ENCODE peak calls at places on chromosomes 11 and 22, in eight cellular contexts. One of them, this sample, is unnamed.

GRCh38 chr11:82906236-82906635 is 4.7 kb downstream of the DDIAS start:
- DNase-seq in endothelial cell of umbilical vein: peak; percentile 68
- DNase-seq in nephron progenitor cell: no peak
- DNase-seq in heart right ventricle: no peak
- DNase-seq in left ventricle myocardium inferior: no peak
- DNase-seq in GM20000: no peak
- DNase-seq in endodermal cell: no peak
- DNase-seq in body of pancreas: no peak
- DNase-seq in this sample: no peak

GRCh38 chr11:118657238-118657637 is 22.2 kb downstream of the TREH start:
- DNase-seq in heart right ventricle: no peak
- DNase-seq in GM20000: no peak
- DNase-seq in body of pancreas: no peak
- DNase-seq in endodermal cell: no peak
- DNase-seq in left ventricle myocardium inferior: no peak
- DNase-seq in nephron progenitor cell: no peak
- DNase-seq in endothelial cell of umbilical vein: no peak
- DNase-seq in this sample: no peak

GRCh38 chr22:45952553-45952952 is 24.4 kb downstream of the WNT7B start:
- DNase-seq in heart right ventricle: no peak
- DNase-seq in endodermal cell: no peak
- DNase-seq in body of pancreas: no peak
- DNase-seq in left ventricle myocardium inferior: no peak
- DNase-seq in nephron progenitor cell: no peak
- DNase-seq in endothelial cell of umbilical vein: no peak
- DNase-seq in GM20000: no peak
- DNase-seq in this sample: no peak

GRCh38 chr22:23180301-23180892 is at the start of gene BCR:
- DNase-seq in body of pancreas: peak; percentile 77
- DNase-seq in nephron progenitor cell: peak; percentile 76
- DNase-seq in endothelial cell of umbilical vein: peak; percentile 69
- DNase-seq in endodermal cell: peak; percentile 82
- DNase-seq in left ventricle myocardium inferior: peak; percentile 83
- DNase-seq in heart right ventricle: peak; percentile 79
- DNase-seq in GM20000: peak; percentile 92
- DNase-seq in this sample: peak; percentile 73

GRCh38 chr11:74860743-74861142 is 88.1 kb downstream of the XRRA1 start:
- DNase-seq in nephron progenitor cell: no peak
- DNase-seq in body of pancreas: no peak
- DNase-seq in endothelial cell of umbilical vein: no peak
- DNase-seq in GM20000: no peak
- DNase-seq in heart right ventricle: no peak
- DNase-seq in left ventricle myocardium inferior: no peak
- DNase-seq in endodermal cell: no peak
- DNase-seq in this sample: no peak

GRCh38 chr22:47232753-47233152 is 470.3 kb downstream of the TBC1D22A start:
- DNase-seq in body of pancreas: no peak
- DNase-seq in GM20000: no peak
- DNase-seq in endodermal cell: no peak
- DNase-seq in heart right ventricle: no peak
- DNase-seq in nephron progenitor cell: no peak
- DNase-seq in endothelial cell of umbilical vein: no peak
- DNase-seq in left ventricle myocardium inferior: no peak
- DNase-seq in this sample: no peak

GRCh38 chr11:11243258-11243789 is 109.7 kb downstream of the CSNK2A3 start:
- DNase-seq in endodermal cell: peak; percentile 59
- DNase-seq in body of pancreas: no peak
- DNase-seq in GM20000: no peak
- DNase-seq in endothelial cell of umbilical vein: no peak
- DNase-seq in nephron progenitor cell: no peak
- DNase-seq in left ventricle myocardium inferior: peak; percentile 42
- DNase-seq in heart right ventricle: peak; percentile 28
- DNase-seq in this sample: no peak

GRCh38 chr11:103988595-103988969 is 47.9 kb upstream of the DDI1 start:
- DNase-seq in body of pancreas: no peak
- DNase-seq in nephron progenitor cell: no peak
- DNase-seq in GM20000: no peak
- DNase-seq in left ventricle myocardium inferior: no peak
- DNase-seq in endothelial cell of umbilical vein: no peak
- DNase-seq in endodermal cell: no peak
- DNase-seq in heart right ventricle: no peak
- DNase-seq in this sample: no peak

GRCh38 chr22:46922037-46922436 is 159.6 kb downstream of the TBC1D22A start:
- DNase-seq in nephron progenitor cell: no peak
- DNase-seq in body of pancreas: no peak
- DNase-seq in left ventricle myocardium inferior: no peak
- DNase-seq in GM20000: no peak
- DNase-seq in heart right ventricle: no peak
- DNase-seq in endothelial cell of umbilical vein: no peak
- DNase-seq in endodermal cell: no peak
- DNase-seq in this sample: no peak

GRCh38 chr11:119964136-119965025 is 173.5 kb downstream of the TRIM29 start:
- DNase-seq in endodermal cell: peak; percentile 65
- DNase-seq in left ventricle myocardium inferior: no peak
- DNase-seq in nephron progenitor cell: no peak
- DNase-seq in body of pancreas: no peak
- DNase-seq in endothelial cell of umbilical vein: no peak
- DNase-seq in GM20000: no peak
- DNase-seq in heart right ventricle: no peak
- DNase-seq in this sample: no peak

DNA sequence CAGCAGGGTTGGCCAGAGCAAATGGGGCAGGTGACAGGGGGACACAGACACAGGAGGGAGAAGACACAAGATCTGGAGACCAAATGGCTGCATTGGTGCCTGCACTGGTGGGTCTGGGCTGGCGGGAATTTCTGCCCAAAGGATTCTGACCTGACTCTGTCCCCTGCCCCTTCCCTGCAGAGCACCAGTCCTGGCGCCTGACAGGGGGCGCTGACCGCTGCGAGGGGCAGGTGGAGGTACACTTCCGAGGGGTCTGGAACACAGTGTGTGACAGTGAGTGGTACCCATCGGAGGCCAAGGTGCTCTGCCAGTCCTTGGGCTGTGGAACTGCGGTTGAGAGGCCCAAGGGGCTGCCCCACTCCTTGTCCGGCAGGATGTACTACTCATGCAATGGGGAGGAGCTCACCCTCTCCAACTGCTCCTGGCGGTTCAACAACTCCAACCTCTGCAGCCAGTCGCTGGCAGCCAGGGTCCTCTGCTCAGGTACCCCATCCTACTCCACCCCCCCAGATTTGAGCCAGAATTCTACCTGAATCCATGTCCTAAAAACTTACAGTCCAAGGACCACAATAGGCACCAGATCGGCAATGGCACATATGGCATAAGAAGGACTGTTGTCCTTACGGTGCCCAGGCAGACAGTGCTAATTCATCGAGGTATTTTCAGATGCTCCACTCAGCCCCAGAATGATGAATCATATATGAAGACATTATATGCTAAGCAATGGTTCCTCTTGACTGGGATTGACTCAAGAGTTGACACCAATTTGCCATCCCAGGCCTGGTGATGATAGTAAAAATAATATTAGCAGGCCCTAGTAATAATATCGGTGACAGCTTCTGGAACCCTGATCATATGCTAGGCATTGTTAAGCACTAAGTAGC is 38.2 kb downstream of the CD6 start:
- DNase-seq in endothelial cell of umbilical vein: no peak
- DNase-seq in left ventricle myocardium inferior: no peak
- DNase-seq in nephron progenitor cell: no peak
- DNase-seq in GM20000: no peak
- DNase-seq in heart right ventricle: no peak
- DNase-seq in endodermal cell: no peak
- DNase-seq in body of pancreas: no peak
- DNase-seq in this sample: no peak
- TF ChIP-seq CTCF in endothelial cell of umbilical vein: no peak
- TF ChIP-seq CTCF in left ventricle myocardium inferior: no peak
- TF ChIP-seq CTCF in nephron progenitor cell: no peak
- TF ChIP-seq CTCF in GM20000: no peak
- TF ChIP-seq CTCF in heart right ventricle: no peak
- TF ChIP-seq CTCF in endodermal cell: peak; percentile 40
- TF ChIP-seq CTCF in body of pancreas: no peak
- TF ChIP-seq CTCF in this sample: no peak

GRCh38 chr11:9121397-9121796 is 30.0 kb upstream of the SCUBE2 start:
- DNase-seq in nephron progenitor cell: no peak
- DNase-seq in endodermal cell: no peak
- DNase-seq in endothelial cell of umbilical vein: no peak
- DNase-seq in heart right ventricle: no peak
- DNase-seq in body of pancreas: no peak
- DNase-seq in GM20000: no peak
- DNase-seq in left ventricle myocardium inferior: no peak
- DNase-seq in this sample: no peak

GRCh38 chr11:9118277-9118676 is 26.9 kb upstream of the SCUBE2 start:
- DNase-seq in endothelial cell of umbilical vein: no peak
- DNase-seq in endodermal cell: no peak
- DNase-seq in heart right ventricle: no peak
- DNase-seq in GM20000: no peak
- DNase-seq in left ventricle myocardium inferior: no peak
- DNase-seq in body of pancreas: no peak
- DNase-seq in nephron progenitor cell: no peak
- DNase-seq in this sample: no peak

GRCh38 chr11:9125185-9125886 is 33.9 kb upstream of the SCUBE2 start:
- DNase-seq in left ventricle myocardium inferior: no peak
- DNase-seq in GM20000: no peak
- DNase-seq in endodermal cell: no peak
- DNase-seq in nephron progenitor cell: no peak
- DNase-seq in endothelial cell of umbilical vein: no peak
- DNase-seq in heart right ventricle: no peak
- DNase-seq in body of pancreas: no peak
- DNase-seq in this sample: no peak

GRCh38 chr11:9123595-9124304 is 32.4 kb upstream of the SCUBE2 start:
- DNase-seq in heart right ventricle: no peak
- DNase-seq in endothelial cell of umbilical vein: no peak
- DNase-seq in left ventricle myocardium inferior: no peak
- DNase-seq in GM20000: no peak
- DNase-seq in endodermal cell: no peak
- DNase-seq in body of pancreas: no peak
- DNase-seq in nephron progenitor cell: no peak
- DNase-seq in this sample: no peak

GRCh38 chr11:9120659-9121350 is 29.4 kb upstream of the SCUBE2 start:
- DNase-seq in endothelial cell of umbilical vein: no peak
- DNase-seq in left ventricle myocardium inferior: no peak
- DNase-seq in nephron progenitor cell: peak; percentile 40
- DNase-seq in body of pancreas: no peak
- DNase-seq in endodermal cell: peak; percentile 89
- DNase-seq in heart right ventricle: no peak
- DNase-seq in GM20000: no peak
- DNase-seq in this sample: no peak
- TF ChIP-seq CTCF in endothelial cell of umbilical vein: peak; percentile 8
- TF ChIP-seq CTCF in left ventricle myocardium inferior: peak; percentile 24
- TF ChIP-seq CTCF in nephron progenitor cell: peak; percentile 61
- TF ChIP-seq CTCF in body of pancreas: no peak
- TF ChIP-seq CTCF in endodermal cell: peak; percentile 89
- TF ChIP-seq CTCF in heart right ventricle: peak; percentile 19
- TF ChIP-seq CTCF in GM20000: no peak
- TF ChIP-seq CTCF in this sample: no peak

GRCh38 chr22:27788889-27789288 is 12.7 kb downstream of the MN1 start:
- DNase-seq in nephron progenitor cell: no peak
- DNase-seq in left ventricle myocardium inferior: no peak
- DNase-seq in heart right ventricle: no peak
- DNase-seq in GM20000: no peak
- DNase-seq in endodermal cell: no peak
- DNase-seq in body of pancreas: no peak
- DNase-seq in endothelial cell of umbilical vein: no peak
- DNase-seq in this sample: no peak
- TF ChIP-seq CTCF in nephron progenitor cell: no peak
- TF ChIP-seq CTCF in left ventricle myocardium inferior: no peak
- TF ChIP-seq CTCF in heart right ventricle: no peak
- TF ChIP-seq CTCF in GM20000: no peak
- TF ChIP-seq CTCF in endodermal cell: no peak
- TF ChIP-seq CTCF in body of pancreas: no peak
- TF ChIP-seq CTCF in endothelial cell of umbilical vein: no peak
- TF ChIP-seq CTCF in this sample: no peak

GRCh38 chr11:438101-438844 is 3.5 kb downstream of the ANO9 start:
- DNase-seq in endothelial cell of umbilical vein: no peak
- DNase-seq in GM20000: no peak
- DNase-seq in left ventricle myocardium inferior: no peak
- DNase-seq in body of pancreas: no peak
- DNase-seq in heart right ventricle: peak; percentile 9
- DNase-seq in nephron progenitor cell: no peak
- DNase-seq in endodermal cell: no peak
- DNase-seq in this sample: no peak

GRCh38 chr11:439315-440064 is 2.3 kb downstream of the ANO9 start:
- DNase-seq in left ventricle myocardium inferior: no peak
- DNase-seq in endothelial cell of umbilical vein: no peak
- DNase-seq in GM20000: no peak
- DNase-seq in heart right ventricle: no peak
- DNase-seq in body of pancreas: no peak
- DNase-seq in endodermal cell: no peak
- DNase-seq in nephron progenitor cell: no peak
- DNase-seq in this sample: no peak

GRCh38 chr11:441043-441417 is 781 bp downstream of the ANO9 start:
- DNase-seq in body of pancreas: no peak
- DNase-seq in heart right ventricle: no peak
- DNase-seq in endothelial cell of umbilical vein: no peak
- DNase-seq in GM20000: no peak
- DNase-seq in left ventricle myocardium inferior: no peak
- DNase-seq in endodermal cell: no peak
- DNase-seq in nephron progenitor cell: no peak
- DNase-seq in this sample: no peak

GRCh38 chr11:441418-442274 is at the start of gene ANO9:
- DNase-seq in endodermal cell: peak; percentile 84
- DNase-seq in heart right ventricle: no peak
- DNase-seq in nephron progenitor cell: peak; percentile 59
- DNase-seq in left ventricle myocardium inferior: no peak
- DNase-seq in body of pancreas: peak; percentile 75
- DNase-seq in endothelial cell of umbilical vein: no peak
- DNase-seq in GM20000: peak; percentile 94
- DNase-seq in this sample: no peak

DNA sequence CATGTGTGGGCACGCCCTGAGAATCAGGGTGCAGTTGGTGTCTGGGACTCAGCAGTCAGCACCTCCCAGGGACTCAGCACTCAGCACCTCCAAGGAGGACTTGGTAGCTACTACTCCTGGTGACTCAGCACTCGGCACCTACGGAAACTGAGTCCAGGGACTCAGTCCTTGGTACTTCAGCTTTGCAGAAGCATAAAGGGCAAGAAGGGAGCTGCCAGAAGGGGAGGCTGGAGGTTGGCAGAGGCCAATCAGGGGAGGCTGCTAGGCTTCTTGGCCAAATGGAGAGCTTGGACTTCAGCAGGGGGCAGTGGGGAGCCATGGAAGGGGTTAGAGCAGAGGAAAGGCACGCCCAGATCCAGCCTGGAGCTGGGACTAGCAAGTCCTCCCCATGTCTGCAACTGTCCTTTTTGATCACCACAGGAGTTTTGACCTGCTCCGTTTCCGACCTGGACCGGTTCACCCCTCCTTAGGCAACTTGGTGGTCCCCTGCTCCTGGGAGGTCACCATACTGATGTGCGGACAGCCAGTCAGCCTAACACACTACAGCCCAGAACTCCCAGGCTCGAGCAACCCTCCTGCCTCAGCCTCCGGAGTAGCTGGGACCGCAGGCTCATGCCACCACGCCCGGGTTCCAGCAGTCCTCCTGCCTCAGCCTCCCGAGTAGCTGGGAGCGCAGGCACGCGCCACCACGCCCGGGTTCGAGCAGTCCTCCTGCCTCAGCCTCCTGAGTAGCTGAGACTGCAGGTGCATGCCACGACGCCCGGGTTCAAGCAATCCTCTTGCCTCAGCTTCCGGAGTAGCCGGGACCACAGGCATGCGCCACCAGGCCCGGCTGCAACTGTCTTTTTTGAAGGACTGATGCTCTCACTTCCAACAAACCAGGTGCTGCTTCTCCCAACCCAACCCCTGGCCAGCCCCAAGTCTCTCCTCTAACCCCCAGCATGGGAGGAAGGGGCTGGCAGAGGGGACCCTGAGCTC is 1.5 kb downstream of the ANO9 start:
- DNase-seq in heart right ventricle: no peak
- DNase-seq in GM20000: peak; percentile 59
- DNase-seq in endothelial cell of umbilical vein: no peak
- DNase-seq in nephron progenitor cell: no peak
- DNase-seq in body of pancreas: no peak
- DNase-seq in endodermal cell: no peak
- DNase-seq in left ventricle myocardium inferior: no peak
- DNase-seq in this sample: no peak
- TF ChIP-seq CTCF in heart right ventricle: peak; percentile 15
- TF ChIP-seq CTCF in GM20000: no peak
- TF ChIP-seq CTCF in endothelial cell of umbilical vein: no peak
- TF ChIP-seq CTCF in nephron progenitor cell: no peak
- TF ChIP-seq CTCF in body of pancreas: no peak
- TF ChIP-seq CTCF in endodermal cell: peak; percentile 45
- TF ChIP-seq CTCF in left ventricle myocardium inferior: peak; percentile 34
- TF ChIP-seq CTCF in this sample: no peak

This sample was measured in natural killer cell.